ENCODE peak calls at places on chromosomes 6 and 20, in ten cellular contexts. One of them, this sample, is unnamed.

GRCh38 chr20:23119456-23120216 is 33.5 kb upstream of the CD93 start:
- DNase-seq in GM10248: no peak
- DNase-seq in fibroblast of pulmonary artery: no peak
- DNase-seq in IMR-90: no peak
- DNase-seq in tibial artery: no peak
- DNase-seq in astrocyte of the spinal cord: no peak
- DNase-seq in lower leg skin: no peak
- DNase-seq in chondrocyte: no peak
- DNase-seq in left ventricle myocardium inferior: no peak
- DNase-seq in brain microvascular endothelial cell: no peak
- DNase-seq in this sample: no peak

GRCh38 chr20:59484228-59484627 is 120.1 kb upstream of the PHACTR3 start:
- DNase-seq in GM10248: no peak
- DNase-seq in fibroblast of pulmonary artery: no peak
- DNase-seq in IMR-90: no peak
- DNase-seq in tibial artery: no peak
- DNase-seq in astrocyte of the spinal cord: no peak
- DNase-seq in lower leg skin: peak; percentile 53
- DNase-seq in chondrocyte: no peak
- DNase-seq in left ventricle myocardium inferior: no peak
- DNase-seq in brain microvascular endothelial cell: no peak
- DNase-seq in this sample: no peak

GRCh38 chr20:48012401-48012974 is 227.2 kb upstream of the SULF2 start:
- DNase-seq in GM10248: no peak
- DNase-seq in fibroblast of pulmonary artery: peak; percentile 94
- DNase-seq in IMR-90: peak; percentile 45
- DNase-seq in tibial artery: no peak
- DNase-seq in astrocyte of the spinal cord: peak; percentile 37
- DNase-seq in lower leg skin: peak; percentile 13
- DNase-seq in chondrocyte: no peak
- DNase-seq in left ventricle myocardium inferior: no peak
- DNase-seq in brain microvascular endothelial cell: peak; percentile 85
- DNase-seq in this sample: no peak

GRCh38 chr6:28212510-28213212 is 12.4 kb upstream of the ZSCAN9 start:
- DNase-seq in GM10248: peak; percentile 69
- DNase-seq in fibroblast of pulmonary artery: peak; percentile 75
- DNase-seq in IMR-90: peak; percentile 90
- DNase-seq in tibial artery: no peak
- DNase-seq in astrocyte of the spinal cord: peak; percentile 86
- DNase-seq in lower leg skin: no peak
- DNase-seq in chondrocyte: no peak
- DNase-seq in left ventricle myocardium inferior: no peak
- DNase-seq in brain microvascular endothelial cell: peak; percentile 85
- DNase-seq in this sample: no peak

GRCh38 chr6:31615748-31616147 is 714 bp downstream of the AIF1 start:
- DNase-seq in GM10248: no peak
- DNase-seq in fibroblast of pulmonary artery: no peak
- DNase-seq in IMR-90: no peak
- DNase-seq in tibial artery: no peak
- DNase-seq in astrocyte of the spinal cord: no peak
- DNase-seq in lower leg skin: no peak
- DNase-seq in chondrocyte: no peak
- DNase-seq in left ventricle myocardium inferior: no peak
- DNase-seq in brain microvascular endothelial cell: no peak
- DNase-seq in this sample: no peak

GRCh38 chr6:87772597-87773530 is 70.8 kb upstream of the AKIRIN2 start:
- DNase-seq in GM10248: no peak
- DNase-seq in fibroblast of pulmonary artery: no peak
- DNase-seq in IMR-90: peak; percentile 59
- DNase-seq in tibial artery: no peak
- DNase-seq in astrocyte of the spinal cord: no peak
- DNase-seq in lower leg skin: no peak
- DNase-seq in chondrocyte: no peak
- DNase-seq in left ventricle myocardium inferior: no peak
- DNase-seq in brain microvascular endothelial cell: no peak
- DNase-seq in this sample: no peak

GRCh38 chr20:58389324-58389967 is 417 bp downstream of the VAPB start:
- DNase-seq in GM10248: peak; percentile 35
- DNase-seq in fibroblast of pulmonary artery: peak; percentile 34
- DNase-seq in IMR-90: peak; percentile 32
- DNase-seq in tibial artery: peak; percentile 25
- DNase-seq in astrocyte of the spinal cord: peak; percentile 24
- DNase-seq in lower leg skin: no peak
- DNase-seq in chondrocyte: no peak
- DNase-seq in left ventricle myocardium inferior: peak; percentile 41
- DNase-seq in brain microvascular endothelial cell: no peak
- DNase-seq in this sample: no peak

GRCh38 chr6:78599526-78599925 is 267.8 kb upstream of the IRAK1BP1 start:
- DNase-seq in GM10248: no peak
- DNase-seq in fibroblast of pulmonary artery: no peak
- DNase-seq in IMR-90: peak; percentile 43
- DNase-seq in tibial artery: no peak
- DNase-seq in astrocyte of the spinal cord: no peak
- DNase-seq in lower leg skin: no peak
- DNase-seq in chondrocyte: no peak
- DNase-seq in left ventricle myocardium inferior: no peak
- DNase-seq in brain microvascular endothelial cell: no peak
- DNase-seq in this sample: no peak

GRCh38 chr6:20574355-20574754 is 40.1 kb downstream of the CDKAL1 start:
- DNase-seq in GM10248: no peak
- DNase-seq in fibroblast of pulmonary artery: no peak
- DNase-seq in IMR-90: no peak
- DNase-seq in tibial artery: no peak
- DNase-seq in astrocyte of the spinal cord: no peak
- DNase-seq in lower leg skin: no peak
- DNase-seq in chondrocyte: no peak
- DNase-seq in left ventricle myocardium inferior: no peak
- DNase-seq in brain microvascular endothelial cell: no peak
- DNase-seq in this sample: no peak

GRCh38 chr6:139941826-139942225 is 567.4 kb upstream of the CITED2 start:
- DNase-seq in GM10248: no peak
- DNase-seq in fibroblast of pulmonary artery: peak; percentile 40
- DNase-seq in IMR-90: no peak
- DNase-seq in tibial artery: no peak
- DNase-seq in astrocyte of the spinal cord: no peak
- DNase-seq in lower leg skin: no peak
- DNase-seq in chondrocyte: no peak
- DNase-seq in left ventricle myocardium inferior: no peak
- DNase-seq in brain microvascular endothelial cell: no peak
- DNase-seq in this sample: no peak

GRCh38 chr6:15359335-15359862 is 113.5 kb downstream of the JARID2 start:
- DNase-seq in GM10248: peak; percentile 61
- DNase-seq in fibroblast of pulmonary artery: no peak
- DNase-seq in IMR-90: peak; percentile 78
- DNase-seq in tibial artery: no peak
- DNase-seq in astrocyte of the spinal cord: no peak
- DNase-seq in lower leg skin: no peak
- DNase-seq in chondrocyte: no peak
- DNase-seq in left ventricle myocardium inferior: no peak
- DNase-seq in brain microvascular endothelial cell: peak; percentile 63
- DNase-seq in this sample: no peak

GRCh38 chr20:1440024-1440423 is 26.6 kb downstream of the NSFL1C start:
- DNase-seq in GM10248: no peak
- DNase-seq in fibroblast of pulmonary artery: peak; percentile 26
- DNase-seq in IMR-90: peak; percentile 12
- DNase-seq in tibial artery: no peak
- DNase-seq in astrocyte of the spinal cord: no peak
- DNase-seq in lower leg skin: no peak
- DNase-seq in chondrocyte: no peak
- DNase-seq in left ventricle myocardium inferior: no peak
- DNase-seq in brain microvascular endothelial cell: no peak
- DNase-seq in this sample: no peak

GRCh38 chr6:52304917-52305316 is 20.4 kb upstream of the MCM3 start:
- DNase-seq in GM10248: peak; percentile 59
- DNase-seq in fibroblast of pulmonary artery: peak; percentile 29
- DNase-seq in IMR-90: peak; percentile 34
- DNase-seq in tibial artery: no peak
- DNase-seq in astrocyte of the spinal cord: peak; percentile 33
- DNase-seq in lower leg skin: no peak
- DNase-seq in chondrocyte: no peak
- DNase-seq in left ventricle myocardium inferior: no peak
- DNase-seq in brain microvascular endothelial cell: no peak
- DNase-seq in this sample: no peak

GRCh38 chr20:9353916-9354276 is 160.5 kb upstream of the LAMP5 start:
- DNase-seq in GM10248: no peak
- DNase-seq in fibroblast of pulmonary artery: peak; percentile 72
- DNase-seq in IMR-90: peak; percentile 72
- DNase-seq in tibial artery: no peak
- DNase-seq in astrocyte of the spinal cord: peak; percentile 11
- DNase-seq in lower leg skin: no peak
- DNase-seq in chondrocyte: no peak
- DNase-seq in left ventricle myocardium inferior: no peak
- DNase-seq in brain microvascular endothelial cell: no peak
- DNase-seq in this sample: no peak

GRCh38 chr6:29590218-29590808 is 5.4 kb downstream of the OR2H2 start:
- DNase-seq in GM10248: no peak
- DNase-seq in fibroblast of pulmonary artery: no peak
- DNase-seq in IMR-90: no peak
- DNase-seq in tibial artery: no peak
- DNase-seq in astrocyte of the spinal cord: no peak
- DNase-seq in lower leg skin: no peak
- DNase-seq in chondrocyte: no peak
- DNase-seq in left ventricle myocardium inferior: no peak
- DNase-seq in brain microvascular endothelial cell: no peak
- DNase-seq in this sample: no peak

DNA sequence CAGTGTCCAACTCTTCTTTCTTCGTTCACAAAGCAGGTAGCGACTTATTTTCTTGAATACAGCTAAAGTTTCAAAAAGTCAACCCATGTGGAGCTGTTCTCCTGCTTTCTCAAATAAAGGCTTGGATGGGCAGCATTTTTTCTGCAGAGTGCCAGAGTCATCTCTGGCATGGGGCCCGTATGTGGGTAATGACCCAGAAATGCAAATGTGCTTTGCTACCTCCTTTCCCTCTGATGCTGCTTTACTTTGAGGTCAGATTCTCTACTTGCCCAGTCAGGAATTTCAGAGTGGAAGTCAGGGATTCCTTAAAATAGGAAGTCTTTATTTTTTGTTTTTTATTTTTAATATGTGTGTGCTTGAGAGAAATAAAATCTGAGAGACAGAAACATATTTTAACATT is 4.9 kb downstream of the NKAIN2 start:
- DNase-seq in GM10248: no peak
- DNase-seq in fibroblast of pulmonary artery: no peak
- DNase-seq in IMR-90: no peak
- DNase-seq in tibial artery: no peak
- DNase-seq in astrocyte of the spinal cord: no peak
- DNase-seq in lower leg skin: no peak
- DNase-seq in chondrocyte: no peak
- DNase-seq in left ventricle myocardium inferior: no peak
- DNase-seq in brain microvascular endothelial cell: no peak
- DNase-seq in this sample: no peak
- TF ChIP-seq CTCF in GM10248: no peak
- TF ChIP-seq CTCF in fibroblast of pulmonary artery: no peak
- TF ChIP-seq CTCF in IMR-90: no peak
- TF ChIP-seq CTCF in tibial artery: no peak
- TF ChIP-seq CTCF in astrocyte of the spinal cord: no peak
- TF ChIP-seq CTCF in lower leg skin: no peak
- TF ChIP-seq CTCF in chondrocyte: no peak
- TF ChIP-seq CTCF in left ventricle myocardium inferior: no peak
- TF ChIP-seq CTCF in brain microvascular endothelial cell: no peak
- TF ChIP-seq CTCF in this sample: no peak

DNA sequence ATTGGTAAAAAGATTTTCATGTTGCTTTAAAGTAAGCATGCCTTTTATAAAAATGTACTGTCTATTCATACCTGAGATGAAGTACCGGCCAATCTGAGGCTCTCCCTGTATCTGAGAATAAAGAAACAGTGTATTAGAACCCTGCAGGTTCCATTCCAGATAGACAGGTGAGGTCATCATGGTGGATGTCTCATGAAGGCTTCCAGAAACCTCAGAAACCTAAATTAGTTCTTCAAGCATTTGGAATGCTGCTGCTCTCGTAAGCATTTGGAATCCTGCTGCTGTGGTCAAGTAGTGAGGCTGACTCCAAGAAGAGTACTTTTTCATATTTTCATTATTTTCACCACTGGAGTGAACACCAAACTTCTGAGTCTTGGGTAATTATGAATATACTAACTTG is 642.3 kb downstream of the MAFB start:
- DNase-seq in GM10248: no peak
- DNase-seq in fibroblast of pulmonary artery: no peak
- DNase-seq in IMR-90: no peak
- DNase-seq in tibial artery: no peak
- DNase-seq in astrocyte of the spinal cord: peak; percentile 10
- DNase-seq in lower leg skin: no peak
- DNase-seq in chondrocyte: no peak
- DNase-seq in left ventricle myocardium inferior: no peak
- DNase-seq in brain microvascular endothelial cell: no peak
- DNase-seq in this sample: no peak
- TF ChIP-seq CTCF in GM10248: no peak
- TF ChIP-seq CTCF in fibroblast of pulmonary artery: no peak
- TF ChIP-seq CTCF in IMR-90: no peak
- TF ChIP-seq CTCF in tibial artery: no peak
- TF ChIP-seq CTCF in astrocyte of the spinal cord: no peak
- TF ChIP-seq CTCF in lower leg skin: no peak
- TF ChIP-seq CTCF in chondrocyte: no peak
- TF ChIP-seq CTCF in left ventricle myocardium inferior: no peak
- TF ChIP-seq CTCF in brain microvascular endothelial cell: no peak
- TF ChIP-seq CTCF in this sample: no peak

GRCh38 chr6:1313755-1314503 is 2.0 kb downstream of the FOXQ1 start:
- DNase-seq in GM10248: no peak
- DNase-seq in fibroblast of pulmonary artery: no peak
- DNase-seq in IMR-90: no peak
- DNase-seq in tibial artery: no peak
- DNase-seq in astrocyte of the spinal cord: no peak
- DNase-seq in lower leg skin: no peak
- DNase-seq in chondrocyte: no peak
- DNase-seq in left ventricle myocardium inferior: no peak
- DNase-seq in brain microvascular endothelial cell: no peak
- DNase-seq in this sample: no peak
- TF ChIP-seq CTCF in GM10248: no peak
- TF ChIP-seq CTCF in fibroblast of pulmonary artery: no peak
- TF ChIP-seq CTCF in IMR-90: peak; percentile 45
- TF ChIP-seq CTCF in tibial artery: no peak
- TF ChIP-seq CTCF in astrocyte of the spinal cord: peak; percentile 23
- TF ChIP-seq CTCF in lower leg skin: no peak
- TF ChIP-seq CTCF in chondrocyte: peak; percentile 63
- TF ChIP-seq CTCF in left ventricle myocardium inferior: peak; percentile 49
- TF ChIP-seq CTCF in brain microvascular endothelial cell: peak; percentile 23
- TF ChIP-seq CTCF in this sample: no peak

DNA sequence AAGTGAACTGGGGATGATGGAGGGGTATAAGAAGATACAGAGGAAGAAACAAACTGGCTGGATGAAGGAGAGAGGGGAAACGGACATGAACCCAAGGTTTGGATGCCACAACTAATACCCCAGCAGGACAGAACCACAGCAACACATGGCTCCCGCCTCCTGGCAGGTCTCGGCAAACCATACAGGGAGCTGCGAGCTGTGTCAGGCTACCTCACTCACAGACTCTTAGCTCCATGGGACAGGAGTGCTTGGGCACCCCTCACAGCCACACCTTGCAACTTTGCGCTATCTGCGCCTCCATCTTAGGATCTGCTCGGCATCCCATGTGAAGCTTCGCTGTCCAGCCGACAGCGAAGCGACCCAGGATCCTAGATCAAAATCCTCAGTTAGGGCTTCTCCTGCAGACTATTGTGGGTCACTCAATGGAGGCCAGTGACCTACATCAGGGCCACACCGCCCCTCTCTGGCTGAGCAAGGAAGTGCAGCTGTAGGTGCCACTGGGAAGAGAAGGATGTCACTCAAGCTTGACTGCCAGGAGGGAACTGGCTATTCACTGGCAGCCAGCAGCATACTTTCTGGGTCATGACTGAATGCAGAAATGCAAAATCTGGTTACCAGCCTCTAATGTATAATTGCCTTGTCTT is 174.4 kb upstream of the RIN2 start:
- DNase-seq in GM10248: peak; percentile 71
- DNase-seq in fibroblast of pulmonary artery: peak; percentile 40
- DNase-seq in IMR-90: peak; percentile 5
- DNase-seq in tibial artery: peak; percentile 59
- DNase-seq in astrocyte of the spinal cord: peak; percentile 39
- DNase-seq in lower leg skin: peak; percentile 94
- DNase-seq in chondrocyte: no peak
- DNase-seq in left ventricle myocardium inferior: peak; percentile 68
- DNase-seq in brain microvascular endothelial cell: peak; percentile 40
- DNase-seq in this sample: peak; percentile 61
- TF ChIP-seq CTCF in GM10248: peak; percentile 88
- TF ChIP-seq CTCF in fibroblast of pulmonary artery: peak; percentile 60
- TF ChIP-seq CTCF in IMR-90: peak; percentile 53
- TF ChIP-seq CTCF in tibial artery: peak; percentile 90
- TF ChIP-seq CTCF in astrocyte of the spinal cord: peak; percentile 84
- TF ChIP-seq CTCF in lower leg skin: no peak
- TF ChIP-seq CTCF in chondrocyte: peak; percentile 64
- TF ChIP-seq CTCF in left ventricle myocardium inferior: peak; percentile 82
- TF ChIP-seq CTCF in brain microvascular endothelial cell: peak; percentile 73
- TF ChIP-seq CTCF in this sample: peak; percentile 39